ENCODE peak calls at places on chromosomes 11 and 22, in seven cellular contexts. One of them, this sample, is unnamed. For H3K9me3 and H3K4me1, the result is how much of the 10 kb centered on the place peaks cover.

GRCh38 chr11:63916837-63917684 is at the start of gene RCOR2:
- DNase-seq in BE2C: peak
- DNase-seq in SK-N-SH: peak
- DNase-seq in adrenal gland: peak
- DNase-seq in A549: peak
- DNase-seq in hepatocyte: peak
- DNase-seq in upper lobe of right lung: peak
- DNase-seq in this sample: no peak

GRCh38 chr11:10784229-10785145 is 24.2 kb downstream of the EIF4G2 start:
- DNase-seq in A549: no peak
- DNase-seq in BE2C: peak
- DNase-seq in adrenal gland: no peak
- DNase-seq in SK-N-SH: peak
- DNase-seq in upper lobe of right lung: no peak
- DNase-seq in hepatocyte: no peak
- DNase-seq in this sample: no peak

GRCh38 chr11:114319716-114320328 is 23.6 kb downstream of the NNMT start:
- DNase-seq in hepatocyte: no peak
- DNase-seq in A549: no peak
- DNase-seq in upper lobe of right lung: no peak
- DNase-seq in adrenal gland: no peak
- DNase-seq in BE2C: no peak
- DNase-seq in SK-N-SH: no peak
- DNase-seq in this sample: no peak

GRCh38 chr11:27385245-27385644 is 22.2 kb upstream of the CCDC34 start:
- DNase-seq in upper lobe of right lung: no peak
- DNase-seq in hepatocyte: no peak
- DNase-seq in A549: peak
- DNase-seq in adrenal gland: peak
- DNase-seq in BE2C: no peak
- DNase-seq in SK-N-SH: no peak
- DNase-seq in this sample: no peak

GRCh38 chr22:48894804-48895250 is 932.8 kb downstream of the BRD1 start:
- DNase-seq in upper lobe of right lung: peak
- DNase-seq in adrenal gland: no peak
- DNase-seq in SK-N-SH: no peak
- DNase-seq in hepatocyte: no peak
- DNase-seq in BE2C: no peak
- DNase-seq in A549: no peak
- DNase-seq in this sample: peak

GRCh38 chr11:30107899-30108298 is 91.1 kb upstream of the KCNA4 start:
- DNase-seq in BE2C: no peak
- DNase-seq in A549: peak
- DNase-seq in upper lobe of right lung: no peak
- DNase-seq in hepatocyte: peak
- DNase-seq in adrenal gland: peak
- DNase-seq in SK-N-SH: no peak
- DNase-seq in this sample: no peak

GRCh38 chr11:121649798-121650197 is 197.0 kb upstream of the SORL1-AS1 start:
- DNase-seq in SK-N-SH: no peak
- DNase-seq in hepatocyte: no peak
- DNase-seq in BE2C: no peak
- DNase-seq in adrenal gland: no peak
- DNase-seq in A549: no peak
- DNase-seq in upper lobe of right lung: no peak
- DNase-seq in this sample: no peak

GRCh38 chr22:41620646-41621098 is at the start of gene DESI1:
- DNase-seq in BE2C: no peak
- DNase-seq in SK-N-SH: no peak
- DNase-seq in A549: peak
- DNase-seq in upper lobe of right lung: no peak
- DNase-seq in adrenal gland: no peak
- DNase-seq in hepatocyte: peak
- DNase-seq in this sample: no peak

GRCh38 chr22:47888807-47889206 is 1126.4 kb downstream of the TBC1D22A start:
- DNase-seq in upper lobe of right lung: no peak
- DNase-seq in hepatocyte: no peak
- DNase-seq in SK-N-SH: no peak
- DNase-seq in adrenal gland: no peak
- DNase-seq in A549: no peak
- DNase-seq in BE2C: no peak
- DNase-seq in this sample: no peak

GRCh38 chr11:2804701-2805387 is 80.7 kb downstream of the CDKN1C start:
- DNase-seq in hepatocyte: no peak
- DNase-seq in adrenal gland: peak
- DNase-seq in upper lobe of right lung: peak
- DNase-seq in A549: no peak
- DNase-seq in SK-N-SH: no peak
- DNase-seq in BE2C: no peak
- DNase-seq in this sample: peak

GRCh38 chr22:20650294-20651207 is 123.4 kb upstream of the SERPIND1 start:
- DNase-seq in hepatocyte: no peak
- DNase-seq in SK-N-SH: no peak
- DNase-seq in upper lobe of right lung: no peak
- DNase-seq in adrenal gland: no peak
- DNase-seq in A549: no peak
- DNase-seq in BE2C: no peak
- DNase-seq in this sample: no peak

DNA sequence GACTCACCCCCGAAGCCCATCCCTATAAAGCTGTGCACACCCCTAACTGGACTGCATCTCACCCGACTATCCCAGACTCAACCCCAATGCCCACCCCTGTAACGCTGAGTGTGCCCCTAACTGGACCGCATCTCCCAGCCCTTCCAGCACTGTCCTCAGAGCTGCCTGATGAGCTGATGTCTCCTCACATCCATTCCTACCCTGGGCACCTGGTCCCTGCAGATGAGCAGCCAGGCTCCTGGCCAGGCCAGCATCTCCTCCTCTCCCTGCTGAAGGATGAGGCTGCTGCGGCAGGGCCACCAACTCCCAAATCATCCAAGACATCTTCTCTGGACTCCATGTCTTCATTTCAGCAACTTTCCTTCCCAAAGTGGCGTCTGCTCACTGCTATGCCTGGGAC is 332.1 kb downstream of the CTTN start:
- DNase-seq in BE2C: no peak
- DNase-seq in adrenal gland: no peak
- DNase-seq in hepatocyte: no peak
- DNase-seq in A549: no peak
- DNase-seq in upper lobe of right lung: no peak
- DNase-seq in SK-N-SH: no peak
- DNase-seq in this sample: no peak
- H3K9me3 ChIP-seq in BE2C: under half
- H3K9me3 ChIP-seq in adrenal gland: under half
- H3K9me3 ChIP-seq in hepatocyte: under half
- H3K9me3 ChIP-seq in A549: under half
- H3K9me3 ChIP-seq in upper lobe of right lung: under half
- H3K9me3 ChIP-seq in SK-N-SH: under half
- H3K9me3 ChIP-seq in this sample: under half

DNA sequence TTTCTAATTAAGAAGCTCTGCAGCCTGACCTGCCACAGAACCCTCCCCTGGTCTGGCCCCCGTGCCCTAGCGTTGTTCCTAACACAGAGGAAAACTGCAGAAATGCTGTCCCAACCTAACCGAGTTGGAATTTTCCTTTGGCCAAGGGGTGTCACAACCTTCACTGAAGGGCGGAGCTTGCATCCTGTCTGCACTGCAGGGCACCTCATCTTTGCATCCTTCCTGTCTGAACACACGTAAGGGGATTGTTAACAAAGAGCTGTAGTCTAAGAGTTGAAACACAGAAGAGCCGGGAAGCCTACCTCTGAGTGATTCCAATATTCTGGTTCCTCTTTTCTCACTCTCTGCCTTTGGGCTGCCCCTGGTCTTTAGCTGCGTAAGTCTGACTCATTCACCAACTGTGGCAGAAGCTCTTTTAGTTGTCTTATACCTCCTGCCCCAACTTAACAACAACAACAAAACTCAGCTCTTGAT is 1.6 kb downstream of the DIXDC1 start:
- DNase-seq in BE2C: no peak
- DNase-seq in upper lobe of right lung: no peak
- DNase-seq in SK-N-SH: peak
- DNase-seq in A549: no peak
- DNase-seq in hepatocyte: no peak
- DNase-seq in adrenal gland: peak
- DNase-seq in this sample: no peak
- H3K4me1 ChIP-seq in BE2C: under half
- H3K4me1 ChIP-seq in upper lobe of right lung: under half
- H3K4me1 ChIP-seq in SK-N-SH: half or more
- H3K4me1 ChIP-seq in A549: half or more
- H3K4me1 ChIP-seq in hepatocyte: under half
- H3K4me1 ChIP-seq in adrenal gland: half or more
- H3K4me1 ChIP-seq in this sample: under half

GRCh38 chr22:30246962-30247376 is 410 bp upstream of the LIF start:
- DNase-seq in hepatocyte: peak
- DNase-seq in BE2C: no peak
- DNase-seq in upper lobe of right lung: no peak
- DNase-seq in adrenal gland: no peak
- DNase-seq in SK-N-SH: peak
- DNase-seq in A549: no peak
- DNase-seq in this sample: no peak
- H3K4me3 ChIP-seq in hepatocyte: peak
- H3K4me3 ChIP-seq in BE2C: peak
- H3K4me3 ChIP-seq in upper lobe of right lung: peak
- H3K4me3 ChIP-seq in adrenal gland: no peak
- H3K4me3 ChIP-seq in SK-N-SH: peak
- H3K4me3 ChIP-seq in A549: no peak
- H3K4me3 ChIP-seq in this sample: no peak

GRCh38 chr11:73326929-73327811 is 19.1 kb downstream of the ARHGEF17 start:
- DNase-seq in SK-N-SH: no peak
- DNase-seq in A549: no peak
- DNase-seq in upper lobe of right lung: no peak
- DNase-seq in hepatocyte: no peak
- DNase-seq in BE2C: no peak
- DNase-seq in adrenal gland: no peak
- DNase-seq in this sample: no peak
- H3K9me3 ChIP-seq in SK-N-SH: under half
- H3K9me3 ChIP-seq in A549: under half
- H3K9me3 ChIP-seq in upper lobe of right lung: under half
- H3K9me3 ChIP-seq in hepatocyte: under half
- H3K9me3 ChIP-seq in BE2C: under half
- H3K9me3 ChIP-seq in adrenal gland: under half
- H3K9me3 ChIP-seq in this sample: under half

GRCh38 chr11:35178067-35178805 is 39.3 kb downstream of the CD44 start:
- DNase-seq in adrenal gland: no peak
- DNase-seq in hepatocyte: no peak
- DNase-seq in BE2C: no peak
- DNase-seq in A549: no peak
- DNase-seq in SK-N-SH: no peak
- DNase-seq in upper lobe of right lung: no peak
- DNase-seq in this sample: no peak
- H3K4me1 ChIP-seq in adrenal gland: under half
- H3K4me1 ChIP-seq in hepatocyte: under half
- H3K4me1 ChIP-seq in BE2C: under half
- H3K4me1 ChIP-seq in A549: half or more
- H3K4me1 ChIP-seq in SK-N-SH: under half
- H3K4me1 ChIP-seq in upper lobe of right lung: under half
- H3K4me1 ChIP-seq in this sample: under half

GRCh38 chr22:45071618-45072017 is 61.8 kb upstream of the PHF21B start:
- DNase-seq in SK-N-SH: no peak
- DNase-seq in upper lobe of right lung: no peak
- DNase-seq in hepatocyte: no peak
- DNase-seq in BE2C: no peak
- DNase-seq in A549: no peak
- DNase-seq in adrenal gland: no peak
- DNase-seq in this sample: no peak
- H3K4me3 ChIP-seq in SK-N-SH: no peak
- H3K4me3 ChIP-seq in upper lobe of right lung: no peak
- H3K4me3 ChIP-seq in hepatocyte: no peak
- H3K4me3 ChIP-seq in BE2C: no peak
- H3K4me3 ChIP-seq in A549: no peak
- H3K4me3 ChIP-seq in adrenal gland: no peak
- H3K4me3 ChIP-seq in this sample: no peak

DNA sequence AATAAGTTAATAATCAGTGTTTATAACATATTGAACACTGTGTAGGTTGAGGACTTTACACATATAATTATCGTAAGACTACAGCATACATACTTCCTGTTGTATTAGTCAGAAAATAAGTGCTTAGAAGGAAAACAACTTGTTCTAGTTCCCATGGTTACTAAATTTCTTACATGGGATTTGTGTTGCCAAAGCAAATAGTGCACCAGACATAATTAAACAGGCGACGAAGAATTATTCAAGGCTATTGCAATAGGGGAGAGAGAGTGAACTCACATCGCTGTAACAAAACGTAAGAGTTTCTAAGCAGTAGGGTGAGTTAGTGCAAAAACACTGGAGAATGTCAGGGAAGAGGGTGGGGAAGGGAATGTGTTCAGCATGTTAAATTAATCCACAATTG is 347.8 kb downstream of the CNTN5 start:
- DNase-seq in upper lobe of right lung: no peak
- DNase-seq in BE2C: no peak
- DNase-seq in adrenal gland: no peak
- DNase-seq in A549: no peak
- DNase-seq in hepatocyte: peak
- DNase-seq in SK-N-SH: no peak
- DNase-seq in this sample: no peak
- H3K9me3 ChIP-seq in upper lobe of right lung: under half
- H3K9me3 ChIP-seq in BE2C: under half
- H3K9me3 ChIP-seq in adrenal gland: under half
- H3K9me3 ChIP-seq in A549: under half
- H3K9me3 ChIP-seq in hepatocyte: under half
- H3K9me3 ChIP-seq in SK-N-SH: under half
- H3K9me3 ChIP-seq in this sample: under half

GRCh38 chr22:46736705-46737104 is 1.3 kb downstream of the CERK start:
- DNase-seq in hepatocyte: no peak
- DNase-seq in BE2C: no peak
- DNase-seq in upper lobe of right lung: no peak
- DNase-seq in A549: no peak
- DNase-seq in adrenal gland: no peak
- DNase-seq in SK-N-SH: no peak
- DNase-seq in this sample: no peak
- H3K4me1 ChIP-seq in hepatocyte: half or more
- H3K4me1 ChIP-seq in BE2C: under half
- H3K4me1 ChIP-seq in upper lobe of right lung: half or more
- H3K4me1 ChIP-seq in A549: under half
- H3K4me1 ChIP-seq in adrenal gland: half or more
- H3K4me1 ChIP-seq in SK-N-SH: half or more
- H3K4me1 ChIP-seq in this sample: under half

GRCh38 chr11:71245601-71246391 is 6.6 kb downstream of the SHANK2 start:
- DNase-seq in hepatocyte: no peak
- DNase-seq in SK-N-SH: peak
- DNase-seq in adrenal gland: no peak
- DNase-seq in upper lobe of right lung: peak
- DNase-seq in A549: no peak
- DNase-seq in BE2C: no peak
- DNase-seq in this sample: no peak
- H3K4me3 ChIP-seq in hepatocyte: no peak
- H3K4me3 ChIP-seq in SK-N-SH: no peak
- H3K4me3 ChIP-seq in adrenal gland: no peak
- H3K4me3 ChIP-seq in upper lobe of right lung: no peak
- H3K4me3 ChIP-seq in A549: no peak
- H3K4me3 ChIP-seq in BE2C: no peak
- H3K4me3 ChIP-seq in this sample: no peak

This sample was measured in RWPE2.